ENCODE peak calls at places on chromosome 12, in four cellular contexts. N is EH, Z is left ventricle myocardium inferior, U is natural killer cell. H is an unnamed sample.

GRCh38 chr12:109169676-109170075 is 53.3 kb downstream of the ACACB start:
- DNase-seq in N (no peak), Z (no peak), U (no peak), H (no peak)

GRCh38 chr12:55995366-55995765 is 1.7 kb upstream of the SUOX start:
- DNase-seq in N (no peak), Z (no peak), U (no peak), H (no peak)

GRCh38 chr12:15899282-15899870 is 11.8 kb upstream of the DERA start:
- DNase-seq in N (peak; percentile 47), Z (no peak), U (no peak), H (no peak)

GRCh38 chr12:113196996-113197395 is 11.5 kb downstream of the RITA1 start:
- DNase-seq in N (peak; percentile 87), Z (peak; percentile 58), U (no peak), H (peak; percentile 75)

GRCh38 chr12:116529048-116529447 is 30.1 kb upstream of the MAP1LC3B2 start:
- DNase-seq in N (peak; percentile 90), Z (no peak), U (no peak), H (no peak)

GRCh38 chr12:89051065-89051677 is 301.1 kb downstream of the DUSP6 start:
- DNase-seq in N (peak; percentile 71), Z (no peak), U (no peak), H (no peak)

GRCh38 chr12:131860472-131861260 is 32.5 kb downstream of the MMP17 start:
- DNase-seq in N (peak; percentile 92), Z (peak; percentile 41), U (no peak), H (peak; percentile 94)

GRCh38 chr12:1812650-1813302 is 7.6 kb upstream of the LRTM2 start:
- DNase-seq in N (peak; percentile 28), Z (no peak), U (no peak), H (peak; percentile 89)

GRCh38 chr12:46267618-46268348 is 1.1 kb downstream of the SLC38A1 start:
- DNase-seq in N (peak; percentile 60), Z (no peak), U (peak; percentile 43), H (no peak)

GRCh38 chr12:94844452-94844851 is 159.0 kb downstream of the NDUFA12 start:
- DNase-seq in N (no peak), Z (no peak), U (no peak), H (no peak)

GRCh38 chr12:94803939-94804338 is 153.6 kb upstream of the TMCC3 start:
- DNase-seq in N (no peak), Z (no peak), U (no peak), H (no peak)